ENCODE peak calls at places on chromosomes 5 and 9, in nine cellular contexts. One of them, this sample, is unnamed.

GRCh38 chr5:32842798-32843531 is 131.8 kb downstream of the NPR3 start:
- DNase-seq in psoas muscle: no peak
- DNase-seq in Peyer's patch: no peak
- DNase-seq in left lung: peak
- DNase-seq in GDM1: peak
- DNase-seq in frontal cortex: no peak
- DNase-seq in left cardiac atrium: peak
- DNase-seq in CD8-positive, alpha-beta memory T cell: no peak
- DNase-seq in CD4-positive, alpha-beta memory T cell: no peak
- DNase-seq in this sample: no peak

GRCh38 chr9:105651806-105652205 is 10.5 kb upstream of the TAL2 start:
- DNase-seq in CD8-positive, alpha-beta memory T cell: no peak
- DNase-seq in Peyer's patch: no peak
- DNase-seq in left lung: no peak
- DNase-seq in frontal cortex: no peak
- DNase-seq in psoas muscle: no peak
- DNase-seq in GDM1: no peak
- DNase-seq in CD4-positive, alpha-beta memory T cell: no peak
- DNase-seq in left cardiac atrium: no peak
- DNase-seq in this sample: no peak

GRCh38 chr5:161545701-161546462 is 643 bp downstream of the GABRB2 start:
- DNase-seq in GDM1: no peak
- DNase-seq in left lung: no peak
- DNase-seq in Peyer's patch: no peak
- DNase-seq in psoas muscle: no peak
- DNase-seq in CD4-positive, alpha-beta memory T cell: no peak
- DNase-seq in CD8-positive, alpha-beta memory T cell: no peak
- DNase-seq in left cardiac atrium: no peak
- DNase-seq in frontal cortex: no peak
- DNase-seq in this sample: no peak

GRCh38 chr9:113381909-113382411 is 5.2 kb upstream of the HDHD3 start:
- DNase-seq in GDM1: no peak
- DNase-seq in left lung: no peak
- DNase-seq in CD8-positive, alpha-beta memory T cell: no peak
- DNase-seq in psoas muscle: no peak
- DNase-seq in frontal cortex: no peak
- DNase-seq in left cardiac atrium: no peak
- DNase-seq in Peyer's patch: peak
- DNase-seq in CD4-positive, alpha-beta memory T cell: no peak
- DNase-seq in this sample: no peak

GRCh38 chr5:169164481-169164925 is 136.4 kb downstream of the SLIT3 start:
- DNase-seq in left lung: no peak
- DNase-seq in GDM1: no peak
- DNase-seq in CD8-positive, alpha-beta memory T cell: no peak
- DNase-seq in psoas muscle: no peak
- DNase-seq in left cardiac atrium: peak
- DNase-seq in frontal cortex: no peak
- DNase-seq in Peyer's patch: no peak
- DNase-seq in CD4-positive, alpha-beta memory T cell: no peak
- DNase-seq in this sample: peak

GRCh38 chr5:39580702-39581498 is 156.1 kb upstream of the DAB2 start:
- DNase-seq in left cardiac atrium: no peak
- DNase-seq in frontal cortex: no peak
- DNase-seq in psoas muscle: no peak
- DNase-seq in left lung: no peak
- DNase-seq in CD4-positive, alpha-beta memory T cell: no peak
- DNase-seq in GDM1: no peak
- DNase-seq in CD8-positive, alpha-beta memory T cell: no peak
- DNase-seq in Peyer's patch: no peak
- DNase-seq in this sample: no peak

GRCh38 chr5:125219710-125220109 is 473.3 kb upstream of the ZNF608 start:
- DNase-seq in left lung: no peak
- DNase-seq in Peyer's patch: no peak
- DNase-seq in psoas muscle: no peak
- DNase-seq in GDM1: no peak
- DNase-seq in CD4-positive, alpha-beta memory T cell: no peak
- DNase-seq in left cardiac atrium: no peak
- DNase-seq in frontal cortex: no peak
- DNase-seq in CD8-positive, alpha-beta memory T cell: no peak
- DNase-seq in this sample: no peak

GRCh38 chr5:135303582-135304173 is 95.4 kb downstream of the MACROH2A1 start:
- DNase-seq in Peyer's patch: no peak
- DNase-seq in GDM1: no peak
- DNase-seq in CD8-positive, alpha-beta memory T cell: no peak
- DNase-seq in CD4-positive, alpha-beta memory T cell: no peak
- DNase-seq in left cardiac atrium: no peak
- DNase-seq in left lung: no peak
- DNase-seq in psoas muscle: no peak
- DNase-seq in frontal cortex: no peak
- DNase-seq in this sample: no peak

GRCh38 chr9:118618091-118618490 is 751.1 kb downstream of the BRINP1 start:
- DNase-seq in CD4-positive, alpha-beta memory T cell: no peak
- DNase-seq in frontal cortex: no peak
- DNase-seq in psoas muscle: no peak
- DNase-seq in left cardiac atrium: no peak
- DNase-seq in CD8-positive, alpha-beta memory T cell: no peak
- DNase-seq in Peyer's patch: no peak
- DNase-seq in left lung: no peak
- DNase-seq in GDM1: no peak
- DNase-seq in this sample: no peak

GRCh38 chr5:142316051-142316450 is 8.8 kb downstream of the SPRY4 start:
- DNase-seq in frontal cortex: no peak
- DNase-seq in left lung: no peak
- DNase-seq in GDM1: no peak
- DNase-seq in psoas muscle: no peak
- DNase-seq in CD4-positive, alpha-beta memory T cell: no peak
- DNase-seq in left cardiac atrium: no peak
- DNase-seq in CD8-positive, alpha-beta memory T cell: peak
- DNase-seq in Peyer's patch: no peak
- DNase-seq in this sample: no peak